ENCODE peak calls at places on chromosomes 7 and 10, in five cellular contexts. V, P, X, I and Q are unnamed samples. For H3F3A and H3K4me1, the result is how much of the 10 kb centered on the place peaks cover.

GRCh38 chr10:24039897-24040296 is 169.0 kb upstream of the KIAA1217 start:
- DNase-seq in X (no peak), V (no peak), I (no peak), P (no peak), Q (no peak)

GRCh38 chr10:63976538-63976937 is 455.3 kb downstream of the REEP3 start:
- DNase-seq in P (peak), V (peak), I (peak), X (peak), Q (peak)

GRCh38 chr10:5283305-5284158 is 81.2 kb upstream of the UCN3 start:
- DNase-seq in P (peak), I (peak), V (peak), X (peak), Q (peak)

GRCh38 chr7:48182736-48183369 is 11.6 kb downstream of the ABCA13 start:
- DNase-seq in P (no peak), V (no peak), X (peak), I (no peak), Q (peak)

GRCh38 chr10:122850705-122851640 is 5.3 kb upstream of the CUZD1 start:
- DNase-seq in I (no peak), X (peak), V (no peak), P (no peak), Q (no peak)

GRCh38 chr10:71040890-71041590 is 152.7 kb upstream of the PCBD1 start:
- DNase-seq in I (peak), X (no peak), V (no peak), P (no peak), Q (no peak)

GRCh38 chr10:24695452-24695851 is 28.2 kb downstream of the ARHGAP21 start:
- DNase-seq in I (no peak), X (no peak), V (no peak), P (no peak), Q (no peak)

GRCh38 chr7:30327813-30328212 is 43.4 kb downstream of the ZNRF2 start:
- DNase-seq in I (no peak), X (peak), V (no peak), P (no peak), Q (no peak)

GRCh38 chr10:47178537-47179290 is 121.3 kb upstream of the GDF10 start:
- DNase-seq in X (no peak), I (no peak), V (no peak), P (no peak), Q (no peak)

GRCh38 chr10:92239600-92240288 is 51.1 kb downstream of the CPEB3 start:
- DNase-seq in V (peak), X (peak), I (peak), P (peak), Q (no peak)

GRCh38 chr7:24419070-24419469 is 135.1 kb downstream of the NPY start:
- DNase-seq in X (peak), I (peak), P (peak), V (peak), Q (no peak)

GRCh38 chr7:102859084-102859798 is 53.6 kb upstream of the LRRC17 start:
- DNase-seq in P (no peak), X (no peak), I (no peak), V (no peak), Q (no peak)
- H2AFZ ChIP-seq in P (no peak), X (no peak), I (no peak), V (no peak), Q (no peak)

GRCh38 chr7:43616977-43617376 is 34.1 kb downstream of the STK17A start:
- DNase-seq in P (no peak), I (no peak), V (no peak), X (no peak), Q (no peak)
- H3F3A ChIP-seq in P (under half), I (under half), V (under half), X (under half), Q (under half)

GRCh38 chr10:60911715-60912114 is 32.3 kb downstream of the RHOBTB1 start:
- DNase-seq in I (no peak), P (no peak), X (no peak), V (no peak), Q (no peak)
- H3K4me1 ChIP-seq in I (under half), P (under half), X (under half), V (under half), Q (under half)

GRCh38 chr7:33130184-33130583 is 820 bp downstream of the BBS9 start:
- DNase-seq in X (no peak), V (peak), P (peak), I (peak), Q (no peak)
- H2AFZ ChIP-seq in X (peak), V (peak), P (peak), I (peak), Q (peak)

GRCh38 chr7:137878333-137878961 is 31.7 kb upstream of the DGKI start:
- DNase-seq in V (peak), P (no peak), X (no peak), I (no peak), Q (no peak)
- H3F3A ChIP-seq in V (under half), P (under half), X (under half), I (half or more), Q (under half)

GRCh38 chr10:111989136-111990050 is 194.2 kb downstream of the GPAM start:
- DNase-seq in I (peak), V (no peak), X (no peak), P (no peak), Q (no peak)

GRCh38 chr10:111990734-111991133 is 192.8 kb downstream of the GPAM start:
- DNase-seq in X (no peak), P (peak), V (peak), I (peak), Q (no peak)

GRCh38 chr10:111983970-111984525 is 199.5 kb downstream of the GPAM start:
- DNase-seq in V (no peak), P (no peak), X (no peak), I (no peak), Q (no peak)

DNA sequence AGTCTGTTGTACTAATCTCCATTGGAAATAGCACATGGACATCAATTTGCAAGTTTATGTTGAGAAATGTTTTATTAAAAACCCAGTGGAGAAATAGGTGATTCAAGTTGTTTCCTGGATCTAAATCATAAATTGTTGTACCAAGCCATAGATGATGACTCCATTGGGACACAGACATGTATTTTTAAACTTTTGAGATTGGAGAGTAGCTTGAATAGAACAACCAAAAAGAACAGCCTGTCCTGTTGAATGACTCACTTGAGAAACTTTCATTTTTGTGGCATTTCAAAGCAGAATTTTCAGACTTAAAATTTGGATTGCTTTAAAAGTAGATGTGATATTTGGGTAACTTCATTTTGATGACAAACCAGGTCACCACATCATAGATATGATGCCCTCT is 197.5 kb downstream of the GPAM start:
- DNase-seq in V (no peak), P (no peak), I (no peak), X (no peak), Q (no peak)
- H3K4me1 ChIP-seq in V (under half), P (under half), I (under half), X (under half), Q (under half)